ENCODE peak calls at places on chromosome 6, in four cellular contexts. U is left cardiac atrium; L is stimulated activated CD4-positive, alpha-beta T cell treated with anti-CD3 and anti-CD28 coated beads, Interleukin-2, amount 100 ng/mL, for 48 hours; F is skeletal muscle cell. S is an unnamed sample.

GRCh38 chr6:127515234-127515793 is 3.8 kb downstream of the MTCL3 start:
- DNase-seq in U (no peak), F (no peak), L (no peak), S (peak)

GRCh38 chr6:42049116-42049809 is 1.1 kb upstream of the TAF8 start:
- DNase-seq in F (no peak), U (peak), L (no peak), S (peak)

GRCh38 chr6:52534363-52534762 is 42.5 kb downstream of the TRAM2 start:
- DNase-seq in U (no peak), F (no peak), L (no peak), S (no peak)

GRCh38 chr6:136069119-136069518 is 181.0 kb downstream of the MTFR2 start:
- DNase-seq in F (no peak), L (no peak), U (no peak), S (no peak)

GRCh38 chr6:109498049-109498448 is 15.0 kb upstream of the ZBTB24 start:
- DNase-seq in U (no peak), F (no peak), L (no peak), S (no peak)

GRCh38 chr6:7135755-7136154 is 28.0 kb downstream of the RREB1 start:
- DNase-seq in L (no peak), F (no peak), U (no peak), S (no peak)

GRCh38 chr6:31498748-31499147 is 803 bp downstream of the MICB start:
- DNase-seq in U (no peak), F (no peak), L (no peak), S (no peak)

GRCh38 chr6:116562614-116563013 is 8.7 kb upstream of the RWDD1 start:
- DNase-seq in U (no peak), L (no peak), F (no peak), S (no peak)

GRCh38 chr6:75205776-75206334 is at the start of gene COL12A1:
- DNase-seq in U (peak), F (peak), L (no peak), S (no peak)

GRCh38 chr6:166595061-166595780 is 8.7 kb upstream of the RAMACL start:
- DNase-seq in L (no peak), U (no peak), F (peak), S (no peak)

GRCh38 chr6:21537660-21538059 is 55.9 kb upstream of the SOX4 start:
- DNase-seq in L (no peak), F (no peak), U (no peak), S (no peak)

GRCh38 chr6:169792306-169793015 is 41.0 kb downstream of the ERMARD start:
- DNase-seq in F (no peak), U (no peak), L (no peak), S (no peak)

GRCh38 chr6:56278186-56278585 is 30.8 kb upstream of the COL21A1 start:
- DNase-seq in F (no peak), L (no peak), U (no peak), S (no peak)

GRCh38 chr6:146950351-146950835 is 253.8 kb upstream of the STXBP5 start:
- DNase-seq in F (no peak), L (no peak), U (no peak), S (no peak)

GRCh38 chr6:150293423-150294280 is 75.2 kb upstream of the IYD start:
- DNase-seq in F (peak), U (no peak), L (no peak), S (no peak)

GRCh38 chr6:131831392-131831791 is 23.6 kb downstream of the ENPP1 start:
- DNase-seq in U (no peak), F (no peak), L (no peak), S (no peak)

GRCh38 chr6:45650527-45651135 is 272.9 kb upstream of the SUPT3H start:
- DNase-seq in U (no peak), L (no peak), F (peak), S (no peak)

GRCh38 chr6:111741177-111741952 is 131.9 kb downstream of the FYN start:
- DNase-seq in F (no peak), U (no peak), L (no peak), S (no peak)

GRCh38 chr6:83193747-83194582 is 808 bp downstream of the RWDD2A start:
- DNase-seq in U (peak), L (no peak), F (no peak), S (peak)

GRCh38 chr6:82364087-82365010 is 732 bp downstream of the TPBG start:
- DNase-seq in F (peak), U (peak), L (no peak), S (no peak)

GRCh38 chr6:52647199-52647598 is 23.7 kb upstream of the TMEM14A start:
- DNase-seq in U (no peak), L (no peak), F (peak), S (no peak)

GRCh38 chr6:44533221-44533820 is 145.8 kb downstream of the CDC5L start:
- DNase-seq in U (no peak), L (no peak), F (no peak), S (no peak)

GRCh38 chr6:79077680-79078056 is 386 bp downstream of the PHIP start:
- DNase-seq in U (no peak), L (no peak), F (no peak), S (peak)

GRCh38 chr6:166222631-166223030 is 55.0 kb upstream of the TBXT start:
- DNase-seq in F (no peak), L (no peak), U (no peak), S (no peak)

GRCh38 chr6:114648847-114649246 is 306.0 kb upstream of the HS3ST5 start:
- DNase-seq in U (no peak), F (no peak), L (no peak), S (no peak)

GRCh38 chr6:128822271-128822670 is 60.7 kb upstream of the LAMA2 start:
- DNase-seq in L (no peak), F (no peak), U (peak), S (no peak)

GRCh38 chr6:35428421-35429149 is 23.6 kb upstream of the FANCE start:
- DNase-seq in L (no peak), F (no peak), U (no peak), S (no peak)

GRCh38 chr6:143528164-143528811 is 16.8 kb upstream of the FUCA2 start:
- DNase-seq in U (no peak), L (no peak), F (no peak), S (no peak)

GRCh38 chr6:300026-300425 is 7.7 kb downstream of the DUSP22 start:
- DNase-seq in F (no peak), L (no peak), U (no peak), S (no peak)

GRCh38 chr6:154921482-154921881 is 73.6 kb upstream of the TIAM2 start:
- DNase-seq in U (no peak), L (no peak), F (no peak), S (peak)

GRCh38 chr6:145267076-145267867 is 468.0 kb downstream of the EPM2A start:
- DNase-seq in L (no peak), U (no peak), F (no peak), S (no peak)

GRCh38 chr6:30689022-30689865 is 1.5 kb downstream of the NRM start:
- DNase-seq in U (no peak), L (no peak), F (no peak), S (peak)

GRCh38 chr6:129493396-129493902 is 216.5 kb downstream of the ARHGAP18 start:
- DNase-seq in U (no peak), F (no peak), L (no peak), S (no peak)

GRCh38 chr6:128538763-128539162 is 18.4 kb upstream of the PTPRK start:
- DNase-seq in L (no peak), F (no peak), U (no peak), S (no peak)

GRCh38 chr6:133983099-133983939 is 30.3 kb downstream of the TBPL1 start:
- DNase-seq in L (peak), F (no peak), U (no peak), S (no peak)

GRCh38 chr6:110233769-110234374 is 53.6 kb downstream of the CDC40 start:
- DNase-seq in F (no peak), L (no peak), U (no peak), S (peak)

GRCh38 chr6:33278392-33278741 is 1.4 kb downstream of the B3GALT4 start:
- DNase-seq in L (no peak), U (no peak), F (no peak), S (no peak)

GRCh38 chr6:168880271-168880670 is 373.4 kb downstream of the THBS2 start:
- DNase-seq in F (no peak), L (no peak), U (no peak), S (no peak)

GRCh38 chr6:27753668-27754407 is 158.4 kb downstream of the OR2B2 start:
- DNase-seq in L (peak), U (peak), F (peak), S (peak)